ENCODE peak calls at places on chromosome 5, in four cellular contexts. N is neural crest cell, K is GM23248, O is NCI-H2171 treated with DMSO at 0.1 percent for 48 hours. G is an unnamed sample.

GRCh38 chr5:72224946-72225427 is 95.1 kb downstream of the MRPS27 start:
- DNase-seq in N (no peak), O (no peak), K (peak), G (no peak)

GRCh38 chr5:173834070-173834771 is 53.9 kb upstream of the CPEB4 start:
- DNase-seq in O (no peak), K (no peak), N (no peak), G (no peak)

GRCh38 chr5:118857700-118858099 is 130.6 kb downstream of the DTWD2 start:
- DNase-seq in O (no peak), N (no peak), K (peak), G (no peak)

GRCh38 chr5:59496524-59497134 is 396.9 kb downstream of the PDE4D start:
- DNase-seq in K (peak), O (no peak), N (no peak), G (no peak)

GRCh38 chr5:10441083-10441991 is at the start of gene ROPN1L:
- DNase-seq in O (peak), K (peak), N (peak), G (peak)

GRCh38 chr5:132098151-132098594 is 24.6 kb downstream of the CSF2 start:
- DNase-seq in N (no peak), O (no peak), K (peak), G (no peak)

GRCh38 chr5:104734046-104734445 is 1171.5 kb upstream of the NUDT12 start:
- DNase-seq in K (no peak), O (no peak), N (no peak), G (no peak)

GRCh38 chr5:133460172-133460758 is 152.1 kb downstream of the FSTL4 start:
- DNase-seq in O (no peak), N (peak), K (peak), G (no peak)

GRCh38 chr5:118596255-118596654 is 392.1 kb downstream of the DTWD2 start:
- DNase-seq in N (no peak), K (no peak), O (no peak), G (no peak)

GRCh38 chr5:138459311-138459710 is 6.0 kb upstream of the EGR1 start:
- DNase-seq in O (no peak), N (no peak), K (no peak), G (no peak)

GRCh38 chr5:72917371-72917776 is 38.5 kb upstream of the FCHO2 start:
- DNase-seq in N (no peak), K (no peak), O (peak), G (no peak)

GRCh38 chr5:11222169-11222568 is 461.1 kb upstream of the DAP start:
- DNase-seq in N (no peak), O (no peak), K (no peak), G (no peak)

GRCh38 chr5:165881259-165881658 is 2375.8 kb downstream of the MAT2B start:
- DNase-seq in K (no peak), N (no peak), O (no peak), G (no peak)

GRCh38 chr5:6729400-6730310 is 16.4 kb downstream of the TENT4A start:
- DNase-seq in O (no peak), K (no peak), N (no peak), G (no peak)

GRCh38 chr5:82346376-82347212 is 68.4 kb upstream of the RPS23 start:
- DNase-seq in K (no peak), O (no peak), N (no peak), G (no peak)

GRCh38 chr5:179794575-179794974 is 789 bp downstream of the LTC4S start:
- DNase-seq in K (no peak), N (no peak), O (no peak), G (no peak)

GRCh38 chr5:151195622-151196021 is 28.3 kb downstream of the CCDC69 start:
- DNase-seq in K (peak), N (no peak), O (no peak), G (no peak)

GRCh38 chr5:93584531-93585053 is 1.6 kb downstream of the NR2F1 start:
- DNase-seq in K (peak), N (no peak), O (no peak), G (peak)

GRCh38 chr5:131595088-131596033 is 39.7 kb downstream of the RAPGEF6 start:
- DNase-seq in N (no peak), O (no peak), K (no peak), G (no peak)

GRCh38 chr5:169804861-169805260 is 167.8 kb downstream of the DOCK2 start:
- DNase-seq in K (peak), O (no peak), N (no peak), G (no peak)

GRCh38 chr5:27706832-27707231 is 668.4 kb upstream of the CDH9 start:
- DNase-seq in K (no peak), N (no peak), O (no peak), G (no peak)

GRCh38 chr5:139636975-139637408 is 11.2 kb upstream of the CXXC5 start:
- DNase-seq in O (peak), N (no peak), K (peak), G (no peak)

GRCh38 chr5:59489551-59489950 is 404.0 kb downstream of the PDE4D start:
- DNase-seq in K (peak), N (no peak), O (no peak), G (no peak)

GRCh38 chr5:71937906-71938698 is 169.2 kb upstream of the MAP1B start:
- DNase-seq in N (no peak), O (no peak), K (no peak), G (no peak)

GRCh38 chr5:157608972-157609565 is 33.5 kb upstream of the ADAM19 start:
- DNase-seq in O (no peak), N (no peak), K (peak), G (no peak)

GRCh38 chr5:178103612-178104011 is 9.7 kb upstream of the N4BP3 start:
- DNase-seq in K (no peak), O (no peak), N (no peak), G (no peak)

GRCh38 chr5:177005619-177006264 is 837 bp downstream of the UIMC1 start:
- DNase-seq in O (peak), K (peak), N (peak), G (peak)

GRCh38 chr5:92836861-92837755 is 743.9 kb downstream of the NR2F1-AS1 start:
- DNase-seq in O (no peak), K (peak), N (no peak), G (no peak)

GRCh38 chr5:123391009-123391408 is 32.2 kb downstream of the CEP120 start:
- DNase-seq in O (no peak), N (no peak), K (no peak), G (no peak)

GRCh38 chr5:53249529-53249928 is 140.0 kb upstream of the MOCS2 start:
- DNase-seq in K (peak), O (no peak), N (no peak), G (no peak)

GRCh38 chr5:145495741-145496140 is 339.4 kb downstream of the PRELID2 start:
- DNase-seq in O (no peak), K (peak), N (no peak), G (no peak)

GRCh38 chr5:151212361-151212899 is 11.5 kb downstream of the CCDC69 start:
- DNase-seq in N (no peak), O (no peak), K (no peak), G (no peak)

GRCh38 chr5:93343570-93343969 is 237.4 kb downstream of the NR2F1-AS1 start:
- DNase-seq in O (no peak), K (no peak), N (no peak), G (no peak)

GRCh38 chr5:35855221-35855620 is 1.5 kb upstream of the IL7R start:
- DNase-seq in K (no peak), N (no peak), O (peak), G (no peak)

GRCh38 chr5:38465702-38466443 is 90.6 kb downstream of the LIFR start:
- DNase-seq in O (no peak), K (no peak), N (no peak), G (no peak)

GRCh38 chr5:74873525-74874249 is 7.5 kb upstream of the FAM169A start:
- DNase-seq in O (no peak), K (no peak), N (no peak), G (no peak)

GRCh38 chr5:191949-192690 is 825 bp downstream of the LRRC14B start:
- DNase-seq in N (no peak), K (no peak), O (no peak), G (no peak)

GRCh38 chr5:79133121-79133656 is 21.6 kb downstream of the BHMT start:
- DNase-seq in K (peak), O (peak), N (no peak), G (no peak)

GRCh38 chr5:138711816-138712215 is 41.4 kb upstream of the CTNNA1 start:
- DNase-seq in O (no peak), K (no peak), N (no peak), G (no peak)

G was measured in upper lobe of left lung.